ENCODE peak calls at places on chromosomes 7 and 10, in nine cellular contexts. W is NCI-H774; Q is HEK293T; Y is BJ; A is amniotic stem cell; S is RWPE1; N is effector memory CD8-positive, alpha-beta T cell; C is T-helper 1 cell; B is KBM-7. V is an unnamed sample.

GRCh38 chr7:10940748-10941358 is 32.8 kb upstream of the PHF14 start:
- DNase-seq in Y (no peak), Q (peak), B (no peak), N (peak), S (peak), C (no peak), W (peak), A (no peak), V (no peak)

GRCh38 chr7:47887016-47887640 is 61.1 kb downstream of the PKD1L1 start:
- DNase-seq in S (no peak), A (no peak), Q (no peak), C (no peak), B (no peak), Y (no peak), N (no peak), W (no peak), V (no peak)

GRCh38 chr7:31692451-31692850 is 5.4 kb downstream of the PPP1R17 start:
- DNase-seq in S (no peak), N (no peak), Q (no peak), Y (no peak), W (no peak), C (no peak), B (no peak), A (no peak), V (no peak)

GRCh38 chr10:131743190-131744151 is 157.3 kb upstream of the PPP2R2D start:
- DNase-seq in B (peak), S (no peak), C (no peak), Y (no peak), A (no peak), W (no peak), Q (no peak), N (no peak), V (no peak)

GRCh38 chr7:79317728-79318127 is 135.7 kb downstream of the MAGI2 start:
- DNase-seq in N (no peak), Y (peak), Q (peak), W (no peak), C (no peak), A (peak), S (peak), B (no peak), V (peak)

GRCh38 chr10:35079763-35080162 is 10.4 kb downstream of the CUL2 start:
- DNase-seq in C (no peak), Q (no peak), B (no peak), A (peak), N (no peak), Y (peak), W (no peak), S (peak), V (peak)

GRCh38 chr10:132738454-132739224 is 47.3 kb downstream of the NKX6-2 start:
- DNase-seq in B (no peak), W (no peak), S (no peak), C (no peak), Y (no peak), N (no peak), Q (no peak), A (no peak), V (no peak)

GRCh38 chr7:142478479-142479220 is 220.8 kb upstream of the PRSS58 start:
- DNase-seq in S (peak), W (no peak), Q (peak), A (no peak), N (no peak), C (no peak), Y (no peak), B (peak), V (peak)

GRCh38 chr10:18233775-18234174 is 93.6 kb downstream of the CACNB2 start:
- DNase-seq in Y (no peak), S (no peak), N (no peak), B (no peak), C (no peak), A (no peak), W (no peak), Q (no peak), V (no peak)

GRCh38 chr7:14960686-14961085 is 58.1 kb upstream of the DGKB start:
- DNase-seq in Y (no peak), W (no peak), B (no peak), C (no peak), Q (peak), S (no peak), A (no peak), N (no peak), V (no peak)

GRCh38 chr7:126157391-126157790 is 1095.3 kb downstream of the GRM8 start:
- DNase-seq in W (no peak), Y (no peak), Q (no peak), N (no peak), A (no peak), C (no peak), B (no peak), S (no peak), V (no peak)

GRCh38 chr10:9254353-9254752 is 1199.9 kb downstream of the GATA3 start:
- DNase-seq in Q (no peak), S (peak), N (no peak), C (no peak), Y (peak), B (no peak), A (peak), W (no peak), V (peak)

GRCh38 chr7:116290740-116291139 is 80.4 kb downstream of the TES start:
- DNase-seq in W (no peak), B (no peak), Y (no peak), C (no peak), Q (no peak), N (no peak), A (no peak), S (no peak), V (no peak)

GRCh38 chr10:131681656-131682055 is 219.2 kb upstream of the PPP2R2D start:
- DNase-seq in N (no peak), Y (no peak), Q (no peak), A (no peak), C (no peak), S (no peak), B (no peak), W (no peak), V (no peak)

GRCh38 chr7:110157631-110158362 is 933.1 kb upstream of the LRRN3 start:
- DNase-seq in B (no peak), Y (no peak), N (no peak), S (peak), Q (no peak), W (no peak), C (no peak), A (no peak), V (no peak)

GRCh38 chr7:78635394-78635793 is 818.1 kb downstream of the MAGI2 start:
- DNase-seq in Q (no peak), W (no peak), Y (no peak), N (no peak), C (no peak), B (no peak), A (no peak), S (no peak), V (no peak)

GRCh38 chr7:113015038-113015645 is 71.5 kb downstream of the GPR85 start:
- DNase-seq in W (peak), Y (no peak), S (peak), B (peak), N (no peak), C (no peak), Q (no peak), A (peak), V (peak)

GRCh38 chr7:25235471-25235870 is 7.2 kb upstream of the NPVF start:
- DNase-seq in W (no peak), C (no peak), A (no peak), N (no peak), Q (no peak), Y (no peak), B (no peak), S (no peak), V (no peak)

GRCh38 chr10:722281-723060 is 33.0 kb upstream of the DIP2C start:
- DNase-seq in N (no peak), Q (no peak), A (no peak), W (no peak), Y (no peak), B (no peak), C (no peak), S (no peak), V (no peak)

GRCh38 chr10:71978988-71979691 is 14.9 kb downstream of the CHST3 start:
- DNase-seq in Q (no peak), Y (no peak), S (no peak), N (no peak), W (no peak), C (no peak), B (no peak), A (no peak), V (no peak)

GRCh38 chr7:3429981-3430380 is 128.9 kb downstream of the SDK1 start:
- DNase-seq in N (no peak), S (no peak), Q (no peak), Y (no peak), W (no peak), B (no peak), C (no peak), A (no peak), V (no peak)

V was measured in RKO.